ENCODE peak calls at places on chromosomes 13 and 19, in six cellular contexts. V is ovary, Y is GM23338, I is mucosa of descending colon, U is fibroblast of lung, J is cardiac muscle cell. T is an unnamed sample.

GRCh38 chr13:86142080-86142479 is 342.9 kb upstream of the SLITRK6 start:
- DNase-seq in U (no peak), J (no peak), V (no peak), Y (no peak), I (no peak), T (no peak)

GRCh38 chr13:32881074-32881791 is 135.0 kb upstream of the KL start:
- DNase-seq in V (no peak), Y (no peak), U (peak), J (peak), I (no peak), T (peak)

GRCh38 chr13:110109910-110110309 is 197.0 kb downstream of the COL4A1 start:
- DNase-seq in Y (no peak), J (peak), U (peak), I (peak), V (peak), T (peak)

GRCh38 chr13:43258771-43259170 is 235.4 kb downstream of the DNAJC15 start:
- DNase-seq in J (no peak), Y (no peak), V (no peak), I (no peak), U (no peak), T (no peak)

GRCh38 chr13:40013554-40013953 is 358.1 kb downstream of the COG6 start:
- DNase-seq in J (no peak), I (no peak), V (no peak), U (no peak), Y (no peak), T (no peak)

GRCh38 chr13:106110241-106110855 is 425.1 kb downstream of the EFNB2 start:
- DNase-seq in U (peak), I (no peak), J (no peak), Y (no peak), V (no peak), T (no peak)

GRCh38 chr19:9989504-9989903 is 20.8 kb downstream of the COL5A3 start:
- DNase-seq in U (no peak), V (no peak), J (no peak), Y (no peak), I (no peak), T (no peak)

GRCh38 chr13:49499889-49500660 is 4.3 kb downstream of the PHF11 start:
- DNase-seq in J (peak), V (no peak), U (peak), I (no peak), Y (no peak), T (peak)

GRCh38 chr19:50432221-50432626 is 468 bp upstream of the MYBPC2 start:
- DNase-seq in I (no peak), Y (peak), U (peak), V (no peak), J (peak), T (no peak)

GRCh38 chr19:1247747-1248453 is 483 bp upstream of the MIDN start:
- DNase-seq in Y (peak), U (peak), I (peak), V (peak), J (peak), T (no peak)

GRCh38 chr13:99288069-99288468 is 19.1 kb downstream of the GPR183 start:
- DNase-seq in U (peak), Y (no peak), V (no peak), I (no peak), J (no peak), T (no peak)

GRCh38 chr19:56595548-56595899 is 422 bp downstream of the ZNF71 start:
- DNase-seq in U (peak), J (no peak), V (no peak), Y (no peak), I (no peak), T (no peak)

GRCh38 chr13:41064493-41064892 is 3.2 kb downstream of the WBP4 start:
- DNase-seq in I (no peak), U (peak), V (no peak), Y (no peak), J (peak), T (peak)

GRCh38 chr19:1087813-1088418 is 7.3 kb downstream of the POLR2E start:
- DNase-seq in U (no peak), J (no peak), Y (no peak), V (no peak), I (no peak), T (no peak)

GRCh38 chr19:29606420-29606747 is 301 bp downstream of the POP4 start:
- DNase-seq in V (no peak), I (no peak), J (no peak), U (no peak), Y (no peak), T (no peak)

GRCh38 chr19:463483-464130 is 2.8 kb upstream of the SHC2 start:
- DNase-seq in Y (no peak), J (no peak), I (no peak), V (no peak), U (no peak), T (no peak)

GRCh38 chr13:110179116-110179857 is 127.7 kb downstream of the COL4A1 start:
- DNase-seq in I (no peak), Y (no peak), J (no peak), U (peak), V (no peak), T (no peak)

GRCh38 chr19:340620-341385 is 3.8 kb downstream of the MIER2 start:
- DNase-seq in J (no peak), Y (no peak), U (no peak), I (no peak), V (no peak), T (no peak)

GRCh38 chr19:58560921-58561320 is 2.5 kb upstream of the UBE2M start:
- DNase-seq in Y (no peak), J (no peak), I (no peak), U (no peak), V (no peak), T (no peak)

DNA sequence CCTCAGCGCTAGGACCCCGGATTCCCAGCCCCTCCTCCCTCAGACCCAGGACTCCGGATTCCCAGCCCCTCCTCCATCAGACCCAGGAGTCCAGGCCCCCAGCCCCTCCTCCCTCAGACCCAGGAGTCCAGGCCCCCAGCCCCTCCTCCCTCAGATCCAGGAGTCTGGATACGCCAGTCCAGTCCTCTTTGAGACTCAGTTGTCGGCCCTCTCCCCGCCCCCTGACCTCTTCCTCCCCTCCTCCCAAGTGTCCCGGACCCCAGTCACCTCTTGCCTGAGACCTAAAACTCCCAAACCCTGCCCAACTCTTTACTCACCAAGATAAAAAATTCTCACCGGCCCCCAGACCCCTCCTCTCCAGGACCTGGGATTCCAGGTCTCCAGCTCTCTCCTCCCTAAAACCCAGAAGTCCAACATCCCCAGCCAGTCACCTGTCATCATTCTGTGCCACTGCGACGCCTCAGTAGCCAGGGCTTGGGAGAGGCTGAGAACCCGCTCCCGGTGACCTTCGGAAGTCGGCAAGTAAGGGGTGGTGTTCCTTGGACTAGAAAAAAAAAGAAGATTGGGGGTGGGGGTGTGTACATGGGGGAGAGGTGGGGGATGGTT is 1.4 kb upstream of the HSD17B14 start:
- DNase-seq in U (no peak), Y (peak), I (no peak), J (no peak), V (no peak), T (no peak)
- H3K4me3 ChIP-seq in U (no peak), Y (peak), I (no peak), J (peak), V (peak), T (peak)

DNA sequence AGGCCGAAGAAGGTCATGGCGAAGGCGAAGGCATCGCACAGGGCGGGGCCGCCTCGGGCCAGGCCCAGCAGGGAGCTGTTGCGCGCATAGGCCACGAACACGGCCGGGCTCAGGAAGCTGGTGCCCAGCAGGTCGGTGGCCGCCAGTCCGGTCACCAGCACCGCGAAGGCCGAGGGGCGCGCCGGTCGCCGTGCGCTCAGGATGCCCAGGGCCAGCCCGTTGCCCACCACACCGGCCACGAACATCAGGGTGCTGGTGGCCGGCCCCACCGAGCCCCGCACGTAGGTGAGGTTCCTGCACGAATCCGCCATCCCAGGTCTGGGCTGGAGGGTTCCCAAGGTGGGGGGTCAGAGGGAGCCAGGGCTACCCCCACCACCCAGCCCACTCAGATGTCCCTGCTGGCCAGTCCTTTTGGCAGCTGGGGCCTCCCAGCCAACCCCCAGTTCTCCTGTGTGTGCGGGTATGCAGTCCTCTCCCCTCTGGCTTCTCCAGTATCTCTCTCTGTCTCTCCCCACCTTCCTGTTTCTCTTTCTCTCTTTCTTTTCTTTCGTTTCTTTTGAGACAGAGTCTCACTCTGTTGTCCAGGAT is 880 bp downstream of the PTGIR start:
- DNase-seq in J (no peak), I (no peak), Y (no peak), U (no peak), V (no peak), T (no peak)
- H3K4me3 ChIP-seq in J (no peak), I (no peak), Y (no peak), U (no peak), V (no peak), T (peak)

GRCh38 chr19:42199440-42200115 is 17.9 kb downstream of the DEDD2 start:
- DNase-seq in U (no peak), J (no peak), I (peak), V (no peak), Y (peak), T (no peak)

GRCh38 chr19:42200116-42200740 is 17.2 kb downstream of the DEDD2 start:
- DNase-seq in Y (no peak), U (no peak), J (no peak), I (no peak), V (no peak), T (no peak)

GRCh38 chr19:42202290-42202867 is 15.1 kb downstream of the DEDD2 start:
- DNase-seq in U (no peak), J (no peak), I (no peak), V (no peak), Y (no peak), T (no peak)

GRCh38 chr19:42203700-42204099 is 13.8 kb downstream of the DEDD2 start:
- DNase-seq in Y (no peak), U (no peak), I (no peak), V (no peak), J (no peak), T (no peak)

GRCh38 chr19:42201489-42202289 is 15.8 kb downstream of the DEDD2 start:
- DNase-seq in J (no peak), I (peak), V (no peak), U (no peak), Y (no peak), T (no peak)
- H3K4me3 ChIP-seq in J (no peak), I (no peak), V (no peak), U (no peak), Y (no peak), T (no peak)

DNA sequence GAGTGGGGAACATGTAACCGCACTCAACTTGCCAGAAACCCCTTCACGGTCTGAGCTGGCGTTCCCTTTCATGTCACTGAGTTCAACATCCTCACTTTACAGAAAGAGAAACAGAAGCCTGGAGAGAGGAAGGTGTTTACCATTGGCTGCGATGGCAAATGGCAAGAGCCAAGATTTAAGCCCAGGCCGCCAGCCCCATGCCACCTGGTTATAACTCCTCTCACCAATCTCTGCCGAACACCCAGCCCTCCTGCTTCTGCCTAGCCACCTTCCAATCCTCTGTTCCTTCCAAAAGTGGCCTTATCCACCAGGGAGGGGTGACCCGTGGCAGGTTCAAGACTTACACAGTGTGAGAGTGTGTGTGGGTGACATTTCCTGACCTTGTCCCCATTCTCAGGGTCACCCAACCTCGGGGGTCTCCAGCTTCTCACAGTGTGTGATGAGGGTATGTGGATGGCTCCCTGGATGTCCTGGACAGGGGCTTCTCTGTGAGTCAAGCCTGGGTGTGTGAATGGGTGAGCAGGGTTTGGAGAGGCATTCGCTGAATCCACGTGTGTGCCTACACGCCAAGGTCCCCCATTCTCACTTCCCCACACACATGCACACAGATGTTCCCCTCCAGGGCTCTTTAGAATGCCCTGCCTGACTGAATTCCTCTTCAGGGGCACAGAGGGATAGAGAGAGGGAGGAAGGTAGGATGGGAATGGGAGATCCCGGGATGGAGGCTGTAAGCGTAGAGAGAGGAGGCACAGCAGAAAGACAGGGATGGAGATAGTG is 1.2 kb downstream of the CADM4 start:
- DNase-seq in Y (no peak), I (no peak), U (no peak), J (no peak), V (no peak), T (no peak)
- H3K4me3 ChIP-seq in Y (peak), I (no peak), U (no peak), J (peak), V (no peak), T (no peak)

GRCh38 chr13:95354680-95355487 is 53.6 kb upstream of the ABCC4 start:
- DNase-seq in Y (no peak), J (peak), V (no peak), I (no peak), U (peak), T (no peak)
- H3K4me3 ChIP-seq in Y (no peak), J (no peak), V (no peak), I (no peak), U (no peak), T (no peak)

GRCh38 chr13:36343766-36344165 is 2.4 kb downstream of the SPART start:
- DNase-seq in U (no peak), Y (no peak), V (no peak), J (no peak), I (no peak), T (no peak)
- H3K4me3 ChIP-seq in U (peak), Y (peak), V (peak), J (no peak), I (no peak), T (no peak)

DNA sequence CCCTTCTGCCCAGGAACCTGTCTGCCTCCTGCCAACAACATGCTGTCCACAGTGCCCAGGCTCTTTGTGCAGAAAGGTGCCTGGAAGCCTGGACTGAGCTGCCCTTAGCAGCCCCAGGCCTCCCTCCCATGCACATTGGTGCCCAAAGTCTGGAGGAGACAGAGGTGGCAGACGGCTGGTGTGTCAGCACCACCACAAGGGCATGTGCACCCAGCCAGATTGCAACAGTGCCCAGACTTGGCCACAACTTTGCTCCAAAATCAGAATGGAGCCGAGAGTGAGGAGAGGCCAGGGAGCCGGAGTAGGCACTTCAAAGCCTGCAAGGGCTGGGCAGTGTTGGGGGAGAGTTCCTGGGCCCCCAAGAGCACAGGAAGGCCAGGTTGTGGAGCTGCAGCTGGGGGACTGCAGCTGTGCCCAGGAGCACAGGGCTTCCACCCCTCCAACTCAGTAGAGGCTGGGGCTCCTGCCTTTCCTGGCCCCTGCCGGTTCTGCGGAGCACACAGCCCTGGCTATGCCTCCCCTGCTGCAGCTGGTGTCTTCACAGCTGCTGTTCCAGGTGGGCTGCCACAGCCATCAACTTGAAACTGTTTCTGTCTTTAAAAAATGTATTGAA is 1255.8 kb downstream of the SLITRK5 start:
- DNase-seq in U (no peak), J (no peak), V (no peak), I (no peak), Y (no peak), T (no peak)
- H3K4me3 ChIP-seq in U (no peak), J (no peak), V (no peak), I (no peak), Y (no peak), T (no peak)

GRCh38 chr19:30672926-30673325 is 300.7 kb downstream of the ZNF536 start:
- DNase-seq in V (no peak), Y (no peak), J (no peak), U (no peak), I (no peak), T (no peak)

GRCh38 chr19:30670011-30670329 is 297.8 kb downstream of the ZNF536 start:
- DNase-seq in J (no peak), V (peak), I (no peak), U (no peak), Y (peak), T (no peak)

GRCh38 chr19:30673336-30673735 is 301.2 kb downstream of the ZNF536 start:
- DNase-seq in Y (no peak), J (no peak), U (no peak), I (no peak), V (no peak), T (no peak)

GRCh38 chr19:30670562-30671513 is 298.7 kb downstream of the ZNF536 start:
- DNase-seq in J (no peak), V (no peak), U (no peak), Y (no peak), I (no peak), T (no peak)

DNA sequence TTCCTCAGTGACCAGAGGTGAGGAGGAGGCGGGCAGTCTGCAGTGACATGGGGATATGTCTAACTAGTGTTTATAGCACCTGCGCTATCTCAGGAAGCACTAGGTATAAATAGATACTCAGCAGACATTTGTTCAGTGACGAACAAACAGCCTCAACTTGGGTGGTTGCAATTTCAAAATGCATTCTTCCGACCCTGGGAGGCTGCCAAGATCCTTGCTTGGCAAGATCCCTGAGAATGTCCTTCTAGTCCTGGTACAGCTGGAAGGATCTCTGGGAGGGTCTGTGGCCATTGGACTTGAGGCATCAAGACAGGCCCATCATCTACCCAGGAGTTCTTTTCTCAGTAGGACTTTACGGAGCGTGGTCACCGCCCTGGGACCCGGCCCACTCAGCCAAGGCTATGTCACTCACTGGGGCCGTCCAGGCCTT is 299.5 kb downstream of the ZNF536 start:
- DNase-seq in J (peak), Y (no peak), I (no peak), U (no peak), V (no peak), T (no peak)
- H3K4me3 ChIP-seq in J (no peak), Y (no peak), I (no peak), U (no peak), V (no peak), T (no peak)

DNA sequence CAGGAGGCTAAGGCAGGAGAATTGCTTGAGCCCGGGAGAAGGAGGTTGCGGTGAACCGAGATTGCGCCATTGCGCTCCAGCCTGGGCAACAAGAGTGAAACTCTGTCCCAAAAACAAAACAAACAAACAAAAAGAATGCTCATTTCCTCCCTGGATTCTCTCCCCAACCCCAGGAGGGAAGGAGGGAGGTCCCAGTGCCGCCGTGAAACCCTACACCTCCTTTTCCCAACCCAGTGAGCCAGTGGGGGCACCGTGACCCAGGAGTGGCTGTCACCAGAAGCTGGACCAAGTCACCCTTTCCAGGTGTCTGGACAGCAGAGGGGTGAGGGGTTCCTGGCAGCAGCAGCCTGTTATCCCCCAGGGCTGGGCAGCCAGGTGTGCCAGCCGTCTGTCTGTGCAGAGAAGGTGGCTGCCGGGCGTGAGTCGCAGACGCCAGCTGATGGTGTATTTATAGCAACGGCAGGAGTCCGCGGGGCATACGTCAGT is 23.5 kb downstream of the NFIC start:
- DNase-seq in J (no peak), Y (peak), U (no peak), I (no peak), V (no peak), T (no peak)
- H3K4me3 ChIP-seq in J (no peak), Y (no peak), U (no peak), I (no peak), V (no peak), T (no peak)

DNA sequence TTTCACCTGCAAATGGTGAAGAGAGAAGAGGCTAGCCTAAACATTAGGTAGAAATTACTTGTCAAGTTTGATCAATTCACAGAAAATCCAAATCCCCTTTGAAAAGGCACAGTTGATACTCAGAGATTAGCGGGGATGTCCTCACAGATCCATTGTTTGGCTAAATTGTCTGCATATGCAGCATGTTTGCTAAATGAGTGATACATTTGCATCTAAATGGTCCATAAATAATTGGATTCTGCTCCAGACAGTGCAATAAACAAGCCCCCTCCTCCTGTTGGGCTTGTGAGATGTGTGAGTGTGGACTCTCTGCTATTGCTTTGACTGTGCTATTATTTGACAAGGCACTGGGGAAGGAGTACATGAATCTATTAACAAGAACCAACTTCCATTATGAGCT is 67.0 kb downstream of the CBY2 start:
- DNase-seq in V (no peak), I (no peak), J (no peak), Y (peak), U (no peak), T (no peak)
- H3K4me3 ChIP-seq in V (no peak), I (no peak), J (no peak), Y (peak), U (no peak), T (no peak)